ENCODE peak calls at places on chromosomes 5 and 9, in four cellular contexts. W is C1 segment of cervical spinal cord, U is NCI-H1930, M is mesenchymal stem cell. S is an unnamed sample.

GRCh38 chr9:38387751-38388150 is 4.8 kb upstream of the ALDH1B1 start:
- DNase-seq in W (no peak), U (no peak), M (no peak), S (no peak)

GRCh38 chr5:31235381-31235780 is 41.9 kb downstream of the CDH6 start:
- DNase-seq in W (no peak), U (no peak), M (no peak), S (no peak)

GRCh38 chr5:160198148-160198545 is 31.2 kb upstream of the FABP6 start:
- DNase-seq in W (no peak), U (no peak), M (peak), S (no peak)

GRCh38 chr5:54073735-54074134 is 236.6 kb downstream of the ARL15 start:
- DNase-seq in W (no peak), U (no peak), M (no peak), S (no peak)

GRCh38 chr9:35758475-35759050 is 4.5 kb upstream of the MSMP start:
- DNase-seq in W (no peak), U (no peak), M (no peak), S (no peak)

GRCh38 chr9:69748304-69748703 is 11.5 kb downstream of the PTAR1 start:
- DNase-seq in W (no peak), U (no peak), M (no peak), S (no peak)

GRCh38 chr9:98610196-98610595 is 98.5 kb downstream of the GABBR2 start:
- DNase-seq in W (no peak), U (no peak), M (no peak), S (no peak)

GRCh38 chr9:4740623-4741364 is at the start of gene AK3:
- DNase-seq in W (peak), U (peak), M (peak), S (peak)

GRCh38 chr9:75866273-75866871 is 24.1 kb upstream of the PCSK5 start:
- DNase-seq in W (no peak), U (peak), M (peak), S (peak)

GRCh38 chr5:77390795-77391194 is 101.3 kb downstream of the WDR41 start:
- DNase-seq in W (no peak), U (no peak), M (no peak), S (peak)

GRCh38 chr9:34633166-34633565 is 4.3 kb upstream of the ARID3C start:
- DNase-seq in W (no peak), U (no peak), M (no peak), S (no peak)

GRCh38 chr5:142385194-142385593 is 60.4 kb upstream of the SPRY4 start:
- DNase-seq in W (no peak), U (no peak), M (peak), S (peak)

GRCh38 chr9:89410709-89411111 is 87.2 kb downstream of the SEMA4D start:
- DNase-seq in W (no peak), U (no peak), M (no peak), S (no peak)